ENCODE peak calls at places on chromosomes 4 and X, in six cellular contexts. N, I, P, Z, O and V are unnamed samples. For H3K9me3, the result is how much of the 10 kb centered on the place peaks cover.

GRCh38 chrX:55908685-55909212 is 191.2 kb downstream of the RRAGB start:
- DNase-seq in Z (peak), P (no peak), N (peak), O (peak), I (no peak), V (peak)

GRCh38 chr4:76585270-76585669 is 150.2 kb downstream of the SHROOM3 start:
- DNase-seq in O (no peak), P (no peak), N (no peak), I (peak), Z (peak), V (peak)

GRCh38 chr4:180363817-180364216 is 1879.4 kb upstream of the TENM3 start:
- DNase-seq in O (no peak), P (no peak), Z (no peak), I (no peak), N (no peak), V (no peak)

GRCh38 chrX:37846558-37846933 is 825 bp downstream of the DYNLT3 start:
- DNase-seq in N (no peak), O (no peak), Z (no peak), I (no peak), P (no peak), V (no peak)

GRCh38 chr4:82898322-82899243 is 2.0 kb upstream of the THAP9 start:
- DNase-seq in N (no peak), O (peak), Z (no peak), P (no peak), I (peak), V (peak)

GRCh38 chr4:37827030-37827705 is 682 bp downstream of the PGM2 start:
- DNase-seq in Z (no peak), O (peak), N (no peak), I (peak), P (no peak), V (peak)

GRCh38 chr4:167587361-167587760 is 353.1 kb upstream of the SPOCK3 start:
- DNase-seq in N (no peak), P (no peak), O (no peak), I (no peak), Z (no peak), V (no peak)

GRCh38 chr4:17912011-17912410 is 101.2 kb downstream of the NCAPG start:
- DNase-seq in P (no peak), N (no peak), O (no peak), I (no peak), Z (no peak), V (no peak)

GRCh38 chr4:158786155-158786581 is 17.3 kb downstream of the FNIP2 start:
- DNase-seq in P (no peak), I (peak), N (no peak), Z (no peak), O (no peak), V (no peak)

GRCh38 chrX:110146521-110146920 is 143.6 kb downstream of the TMEM164 start:
- DNase-seq in O (peak), I (peak), Z (peak), N (no peak), P (no peak), V (peak)

GRCh38 chr4:69095301-69095731 is 958 bp upstream of the UGT2B7 start:
- DNase-seq in N (no peak), O (no peak), I (peak), Z (no peak), P (no peak), V (peak)

GRCh38 chrX:5474282-5474681 is 754.4 kb downstream of the NLGN4X start:
- DNase-seq in O (no peak), I (no peak), P (no peak), N (no peak), Z (no peak), V (no peak)

GRCh38 chrX:45807572-45808425 is 607.1 kb upstream of the DIPK2B start:
- DNase-seq in O (peak), I (peak), N (no peak), Z (peak), P (no peak), V (peak)

GRCh38 chrX:11451133-11451532 is 157.9 kb downstream of the AMELX start:
- DNase-seq in I (no peak), Z (no peak), O (no peak), P (no peak), N (no peak), V (no peak)

GRCh38 chrX:47638816-47639215 is 9.1 kb upstream of the CFP start:
- DNase-seq in I (no peak), P (no peak), Z (no peak), O (no peak), N (no peak), V (no peak)

GRCh38 chr4:17780461-17781071 is 855 bp downstream of the FAM184B start:
- DNase-seq in Z (no peak), I (peak), O (peak), P (no peak), N (no peak), V (no peak)

GRCh38 chrX:108091878-108092291 is 307 bp downstream of the ATG4A start:
- DNase-seq in Z (no peak), N (no peak), P (no peak), I (no peak), O (no peak), V (peak)

GRCh38 chr4:8589336-8589735 is 3.2 kb upstream of the CPZ start:
- DNase-seq in P (no peak), I (no peak), O (no peak), Z (no peak), N (no peak), V (no peak)

GRCh38 chr4:135510582-135510981 is 1309.0 kb upstream of the PABPC4L start:
- DNase-seq in O (no peak), P (no peak), Z (no peak), N (no peak), I (no peak), V (no peak)

GRCh38 chr4:70600305-70600704 is 8.2 kb downstream of the AMBN start:
- DNase-seq in P (no peak), O (peak), Z (no peak), N (no peak), I (no peak), V (no peak)

GRCh38 chr4:165367040-165367439 is 11.8 kb upstream of the CPE start:
- DNase-seq in I (no peak), Z (no peak), P (no peak), O (no peak), N (no peak), V (no peak)

GRCh38 chr4:168128601-168129000 is 36.3 kb downstream of the ANXA10 start:
- DNase-seq in O (no peak), I (no peak), N (no peak), Z (no peak), P (no peak), V (no peak)

GRCh38 chrX:145936769-145937168 is 119.1 kb downstream of the SLITRK2 start:
- DNase-seq in N (no peak), P (no peak), I (no peak), O (no peak), Z (no peak), V (no peak)
- H3K9me3 ChIP-seq in N (under half), P (under half), I (under half), O (under half), Z (under half), V (under half)

GRCh38 chr4:101787917-101788316 is 2.6 kb upstream of the BANK1 start:
- DNase-seq in P (no peak), O (peak), N (no peak), Z (no peak), I (no peak), V (no peak)

GRCh38 chr4:101791189-101791572 is 651 bp downstream of the BANK1 start:
- DNase-seq in Z (no peak), P (no peak), I (no peak), O (peak), N (no peak), V (no peak)

GRCh38 chr4:101793397-101793796 is 2.9 kb downstream of the BANK1 start:
- DNase-seq in O (no peak), N (no peak), Z (no peak), P (no peak), I (no peak), V (no peak)

GRCh38 chr4:101792056-101792575 is 1.6 kb downstream of the BANK1 start:
- DNase-seq in Z (no peak), P (no peak), I (no peak), N (no peak), O (no peak), V (no peak)

DNA sequence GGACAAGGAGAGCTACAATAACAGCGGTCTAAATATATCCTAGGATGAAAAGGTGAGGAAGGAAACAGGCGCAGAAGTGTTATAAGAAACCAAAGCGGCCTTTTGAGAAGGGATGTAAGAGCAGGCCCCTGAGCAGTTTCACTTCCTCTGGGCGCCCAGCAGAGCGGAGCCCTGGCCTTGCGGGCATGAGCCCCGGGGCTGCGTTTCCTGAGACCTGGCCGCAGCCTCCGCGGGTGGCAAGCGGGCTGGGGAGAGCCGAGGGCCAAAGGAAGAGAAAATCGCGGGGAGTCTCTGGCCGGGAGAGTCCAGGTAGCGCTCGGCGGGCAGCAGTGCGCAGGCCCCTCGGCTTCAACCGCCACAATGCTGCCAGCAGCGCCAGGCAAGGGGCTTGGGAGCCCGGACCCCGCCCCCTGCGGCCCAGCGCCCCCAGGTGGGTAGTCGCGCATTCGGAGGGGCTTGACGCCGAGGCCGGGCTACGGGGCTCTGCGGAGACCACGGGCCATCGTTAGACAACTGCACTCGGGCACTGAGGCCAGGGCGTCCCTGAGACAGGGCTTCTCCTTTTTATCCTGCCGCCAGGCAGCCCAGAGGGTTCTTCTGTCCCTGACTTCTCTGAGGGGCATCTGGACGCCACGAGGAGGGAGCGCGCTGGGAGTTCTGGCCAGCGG is at the start of gene BANK1:
- DNase-seq in Z (peak), P (peak), O (peak), I (peak), N (peak), V (peak)
- H3K23ac ChIP-seq in Z (no peak), P (no peak), O (no peak), I (peak), N (no peak), V (no peak)

GRCh38 chr4:54225671-54226398 is 3.3 kb upstream of the PDGFRA start:
- DNase-seq in Z (peak), P (no peak), I (no peak), N (peak), O (no peak), V (peak)
- H3K9me3 ChIP-seq in Z (under half), P (under half), I (under half), N (under half), O (under half), V (under half)

GRCh38 chr4:140851804-140852203 is 95.6 kb upstream of the TBC1D9 start:
- DNase-seq in Z (no peak), N (no peak), P (no peak), O (no peak), I (no peak), V (no peak)
- H3K23ac ChIP-seq in Z (no peak), N (no peak), P (no peak), O (no peak), I (no peak), V (no peak)

GRCh38 chrX:1486749-1487361 is 34.1 kb upstream of the ASMTL start:
- DNase-seq in O (no peak), I (no peak), N (no peak), Z (no peak), P (no peak), V (no peak)

GRCh38 chrX:1487401-1487800 is 34.7 kb upstream of the ASMTL start:
- DNase-seq in N (no peak), P (no peak), Z (no peak), O (no peak), I (no peak), V (no peak)

GRCh38 chrX:1485033-1485432 is 32.3 kb upstream of the ASMTL start:
- DNase-seq in N (no peak), O (no peak), Z (no peak), P (no peak), I (no peak), V (no peak)

GRCh38 chrX:1484638-1485019 is 31.9 kb upstream of the ASMTL start:
- DNase-seq in I (no peak), N (no peak), P (no peak), Z (no peak), O (no peak), V (no peak)

GRCh38 chrX:1486177-1486576 is 33.5 kb upstream of the ASMTL start:
- DNase-seq in P (no peak), O (no peak), Z (no peak), I (no peak), N (no peak), V (no peak)
- H3K9me3 ChIP-seq in P (under half), O (under half), Z (under half), I (under half), N (under half), V (under half)

DNA sequence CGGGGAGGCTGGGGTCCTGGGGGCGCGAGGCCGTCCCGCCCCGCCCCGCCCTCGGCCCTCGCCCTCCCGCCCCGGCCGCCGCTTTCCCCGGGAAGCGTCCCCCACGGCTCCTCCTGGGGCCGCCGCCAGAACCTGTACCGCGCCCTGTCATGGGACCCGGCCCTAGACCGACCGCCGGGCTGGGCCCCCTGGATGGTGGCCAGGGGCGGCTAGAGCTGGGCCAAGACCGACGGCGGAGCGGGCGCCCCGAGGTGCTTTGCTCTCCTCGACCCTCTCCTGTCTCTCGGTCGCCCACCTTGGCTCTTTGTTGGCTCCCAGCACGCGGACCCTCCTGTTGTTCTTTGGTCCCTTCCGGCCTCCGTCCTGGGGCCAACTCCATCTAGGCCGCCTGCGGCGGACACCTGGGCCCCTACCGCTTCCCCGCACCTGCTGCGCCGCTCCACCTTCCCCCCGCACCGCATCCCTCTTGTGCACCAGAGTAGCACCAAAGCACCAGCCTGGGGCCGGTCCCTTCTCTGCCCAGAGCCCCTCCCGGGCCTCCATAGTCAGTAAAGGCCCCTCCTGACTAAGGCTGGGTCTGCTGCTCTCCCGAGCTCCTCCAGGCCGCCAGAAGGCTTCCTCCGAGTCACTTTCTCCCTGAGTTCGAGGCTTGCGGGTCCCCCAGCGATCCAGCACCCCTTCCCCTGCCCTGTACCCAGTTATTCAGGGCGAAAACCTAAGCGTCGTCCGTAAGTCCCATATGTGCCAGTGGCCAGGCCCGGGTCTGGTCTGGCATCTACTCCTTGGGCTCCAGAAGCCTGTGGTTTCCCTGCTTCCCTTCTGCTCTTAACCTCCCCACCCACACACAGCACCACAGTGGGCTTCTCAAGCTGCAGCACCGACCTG is 587 bp downstream of the TACC3 start:
- DNase-seq in Z (no peak), P (no peak), O (no peak), N (peak), I (no peak), V (no peak)
- H3K23ac ChIP-seq in Z (peak), P (no peak), O (no peak), N (no peak), I (peak), V (peak)

DNA sequence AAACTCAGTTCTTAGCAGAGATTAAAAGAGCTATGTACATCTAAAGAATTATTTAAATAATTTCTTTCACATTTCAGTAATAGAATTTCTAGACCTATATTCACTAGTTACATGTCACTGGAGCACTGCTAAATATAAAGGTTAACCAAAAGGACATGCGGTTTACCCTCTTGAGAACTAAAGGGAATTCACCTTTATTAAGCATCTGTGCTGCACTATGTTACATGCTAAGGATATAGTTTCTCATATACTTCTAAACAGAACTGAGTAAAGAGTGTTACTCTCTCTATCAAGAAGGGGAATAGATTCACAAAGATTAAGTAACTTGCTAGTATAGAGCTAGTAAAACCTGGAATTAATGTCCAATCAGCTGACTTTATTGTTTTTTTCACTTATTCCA is 7.6 kb downstream of the SPIN3 start:
- DNase-seq in I (no peak), O (no peak), N (no peak), Z (no peak), P (no peak), V (no peak)
- H3K9me3 ChIP-seq in I (under half), O (under half), N (under half), Z (under half), P (under half), V (under half)

DNA sequence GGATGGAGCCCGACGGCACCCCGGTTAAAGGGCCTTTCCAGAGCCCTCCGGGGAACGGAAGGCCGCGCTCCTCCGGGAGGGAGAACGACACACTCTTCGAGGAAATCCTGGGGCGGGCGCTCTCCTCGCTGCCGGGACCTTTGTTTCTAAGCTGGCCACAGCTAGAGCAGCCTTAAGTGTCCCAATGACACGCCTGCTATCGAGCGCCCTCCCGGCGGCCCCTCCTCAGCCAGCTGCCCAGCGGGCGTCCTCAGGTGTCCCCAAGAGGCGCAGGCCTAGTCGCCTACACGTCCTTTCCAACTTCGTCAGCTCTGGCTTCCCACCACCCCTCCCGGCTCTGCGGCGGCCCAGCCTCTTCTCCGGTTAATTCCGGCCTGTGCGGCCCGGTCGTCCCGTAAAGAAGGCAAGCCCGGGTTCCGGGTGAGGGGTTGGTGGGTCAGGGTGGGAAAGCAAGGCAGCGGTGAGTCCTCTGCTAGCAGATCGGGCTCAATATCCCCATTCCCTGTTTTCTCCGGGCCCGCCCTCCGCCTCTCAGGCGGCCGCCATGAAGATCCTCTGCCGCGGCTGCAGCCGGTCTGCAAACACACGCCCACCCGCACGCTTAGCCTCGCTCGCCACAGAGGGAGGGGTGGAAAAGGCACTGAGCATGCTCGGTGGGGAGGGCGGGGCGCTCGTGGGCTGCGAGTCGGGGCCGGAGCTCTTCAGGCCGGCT is 449 bp upstream of the RAP1GDS1 start:
- DNase-seq in O (peak), I (peak), N (peak), Z (peak), P (peak), V (peak)
- H3K23ac ChIP-seq in O (no peak), I (peak), N (no peak), Z (peak), P (no peak), V (peak)

GRCh38 chr4:99863-100262 is 24.4 kb upstream of the ZNF718 start:
- DNase-seq in O (no peak), Z (no peak), P (no peak), I (no peak), N (no peak), V (no peak)

DNA sequence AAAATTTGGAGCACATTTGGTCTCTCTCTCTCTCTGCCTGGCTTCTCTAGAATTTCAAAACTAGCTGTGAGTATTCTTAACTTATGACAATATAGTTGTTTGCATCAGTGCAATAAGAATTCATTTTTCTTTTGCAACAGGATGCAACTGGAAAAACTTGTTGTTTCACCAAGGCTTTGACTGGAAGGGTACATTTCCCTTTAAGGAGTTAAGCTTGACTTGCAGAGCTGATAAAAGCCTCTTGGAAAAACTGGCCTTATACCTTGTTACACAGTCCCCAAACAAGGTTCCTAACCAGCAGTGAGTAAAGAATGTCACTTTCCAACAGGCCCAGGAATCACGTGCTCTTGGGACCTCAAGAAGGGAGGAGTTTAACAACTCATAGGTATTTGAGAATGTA is 25.9 kb upstream of the ZNF718 start:
- DNase-seq in I (no peak), P (no peak), Z (no peak), N (no peak), O (peak), V (no peak)
- H3K9me3 ChIP-seq in I (half or more), P (half or more), Z (under half), N (half or more), O (under half), V (half or more)